ENCODE peak calls at places on chromosome X, in seven cellular contexts. B is DMS153, V is bronchial epithelial cell, L is caudate nucleus, U is psoas muscle, O is lower lobe of right lung, G is Right ventricle myocardium inferior. D is an unnamed sample.

GRCh38 chrX:39263946-39264483 is 462.8 kb downstream of the MID1IP1 start:
- DNase-seq in L (no peak), B (no peak), G (no peak), V (no peak), U (no peak), O (no peak), D (no peak)

GRCh38 chrX:78168065-78168464 is 28.6 kb upstream of the TAF9B start:
- DNase-seq in B (no peak), U (no peak), G (no peak), V (peak), O (no peak), L (no peak), D (no peak)

GRCh38 chrX:36950495-36951253 is 57.5 kb upstream of the FAM47C start:
- DNase-seq in O (no peak), B (no peak), L (no peak), U (no peak), G (no peak), V (no peak), D (no peak)

GRCh38 chrX:122835886-122836285 is 348.2 kb upstream of the GRIA3 start:
- DNase-seq in G (no peak), L (no peak), U (no peak), V (peak), O (no peak), B (no peak), D (no peak)

GRCh38 chrX:38249965-38250364 is 29.3 kb upstream of the SRPX start:
- DNase-seq in B (no peak), G (no peak), L (no peak), V (no peak), U (no peak), O (no peak), D (no peak)

GRCh38 chrX:117854806-117855205 is 261.8 kb downstream of the KLHL13 start:
- DNase-seq in G (no peak), U (no peak), V (no peak), O (no peak), B (no peak), L (no peak), D (no peak)

GRCh38 chrX:146581981-146582712 is 227.4 kb upstream of the CXorf51B start:
- DNase-seq in O (no peak), L (peak), G (no peak), V (no peak), B (no peak), U (no peak), D (no peak)

GRCh38 chrX:134512566-134512965 is 52.6 kb downstream of the HPRT1 start:
- DNase-seq in G (no peak), U (no peak), B (no peak), V (peak), L (no peak), O (no peak), D (peak)

GRCh38 chrX:143632625-143633387 is 3.1 kb downstream of the SLITRK4 start:
- DNase-seq in L (no peak), V (no peak), O (no peak), U (no peak), B (no peak), G (no peak), D (peak)

GRCh38 chrX:51461053-51462050 is 35.0 kb downstream of the NUDT11 start:
- DNase-seq in V (peak), O (no peak), U (no peak), B (no peak), L (no peak), G (no peak), D (peak)